ENCODE peak calls at places on chromosome 10, in four cellular contexts. K is mammary epithelial cell, B is heart left ventricle, T is endothelial cell of umbilical vein. M is an unnamed sample.

GRCh38 chr10:37957841-37958240 is 18.6 kb downstream of the ZNF25 start:
- DNase-seq in K (no peak), B (no peak), T (no peak), M (no peak)

GRCh38 chr10:130745831-130746230 is 565.7 kb downstream of the TCERG1L start:
- DNase-seq in K (no peak), T (no peak), B (no peak), M (no peak)

GRCh38 chr10:78214931-78215330 is 181.3 kb downstream of the RPS24 start:
- DNase-seq in T (no peak), B (no peak), K (no peak), M (no peak)

GRCh38 chr10:113037222-113037621 is 87.2 kb downstream of the TCF7L2 start:
- DNase-seq in B (no peak), K (no peak), T (no peak), M (peak; percentile 39)

GRCh38 chr10:64813391-64813790 is 1292.2 kb downstream of the REEP3 start:
- DNase-seq in T (no peak), K (no peak), B (no peak), M (no peak)

GRCh38 chr10:72175166-72175565 is 40.6 kb upstream of the ANAPC16 start:
- DNase-seq in B (no peak), K (no peak), T (peak; percentile 60), M (peak; percentile 59)

GRCh38 chr10:131198401-131198800 is 113.1 kb downstream of the TCERG1L start:
- DNase-seq in B (no peak), K (no peak), T (no peak), M (no peak)

GRCh38 chr10:132913559-132914115 is 28.7 kb downstream of the CFAP46 start:
- DNase-seq in B (no peak), K (no peak), T (no peak), M (no peak)

GRCh38 chr10:69854685-69855345 is 53.1 kb downstream of the COL13A1 start:
- DNase-seq in B (no peak), T (no peak), K (no peak), M (no peak)

GRCh38 chr10:97771055-97771811 is 566 bp downstream of the SFRP5 start:
- DNase-seq in K (peak; percentile 55), T (peak; percentile 20), B (no peak), M (peak; percentile 37)

GRCh38 chr10:124743188-124744046 is 761 bp downstream of the FAM53B start:
- DNase-seq in B (no peak), T (peak; percentile 48), K (peak; percentile 47), M (peak; percentile 47)

GRCh38 chr10:46247808-46248569 is 38.8 kb upstream of the ANTXRL start:
- DNase-seq in K (no peak), B (no peak), T (no peak), M (no peak)

GRCh38 chr10:97827778-97828291 is 21.8 kb upstream of the GOLGA7B start:
- DNase-seq in T (no peak), K (peak; percentile 65), B (no peak), M (no peak)

GRCh38 chr10:31011660-31012022 is 20.0 kb downstream of the ZNF438 start:
- DNase-seq in T (no peak), K (no peak), B (no peak), M (peak; percentile 21)

GRCh38 chr10:127163632-127164031 is 32.8 kb downstream of the INSYN2A start:
- DNase-seq in K (peak; percentile 16), B (no peak), T (no peak), M (peak; percentile 1)

GRCh38 chr10:35781643-35782035 is 139.5 kb upstream of the FZD8 start:
- DNase-seq in K (no peak), T (peak; percentile 16), B (no peak), M (peak; percentile 55)

GRCh38 chr10:132443605-132443997 is 46.6 kb downstream of the PWWP2B start:
- DNase-seq in B (no peak), K (no peak), T (no peak), M (no peak)

GRCh38 chr10:89615824-89616223 is 29.2 kb downstream of the PANK1 start:
- DNase-seq in B (no peak), K (no peak), T (peak; percentile 39), M (no peak)

GRCh38 chr10:62093863-62094291 is 174.8 kb downstream of the RTKN2 start:
- DNase-seq in T (peak; percentile 70), B (no peak), K (peak; percentile 37), M (peak; percentile 14)

GRCh38 chr10:59877191-59877671 is 29.1 kb downstream of the CCDC6 start:
- DNase-seq in B (no peak), K (no peak), T (peak; percentile 7), M (no peak)

GRCh38 chr10:123007558-123008378 is 827 bp downstream of the IKZF5 start:
- DNase-seq in T (peak; percentile 63), K (peak; percentile 69), B (peak; percentile 10), M (peak; percentile 63)

GRCh38 chr10:28910960-28911359 is 233.6 kb downstream of the BAMBI start:
- DNase-seq in B (no peak), T (peak; percentile 43), K (no peak), M (no peak)

GRCh38 chr10:79081353-79082034 is 12.7 kb downstream of the ZMIZ1 start:
- DNase-seq in K (peak; percentile 78), T (no peak), B (no peak), M (no peak)

GRCh38 chr10:102230264-102230860 is 4.3 kb downstream of the ELOVL3 start:
- DNase-seq in K (no peak), T (peak; percentile 44), B (peak; percentile 27), M (peak; percentile 84)

GRCh38 chr10:17233534-17233933 is 5.5 kb downstream of the VIM start:
- DNase-seq in K (no peak), T (peak; percentile 60), B (no peak), M (no peak)

GRCh38 chr10:61870521-61870895 is 31.0 kb upstream of the ARID5B start:
- DNase-seq in T (no peak), K (no peak), B (no peak), M (no peak)

GRCh38 chr10:12844796-12845524 is 156.6 kb downstream of the CCDC3 start:
- DNase-seq in B (peak; percentile 36), T (peak; percentile 98), K (peak; percentile 51), M (peak; percentile 69)
- H3K27ac ChIP-seq in B (no peak overlapping the region), T (peak overlapping the region; percentile 96), K (peak overlapping the region; percentile 7), M (peak overlapping the region; percentile 44)

DNA sequence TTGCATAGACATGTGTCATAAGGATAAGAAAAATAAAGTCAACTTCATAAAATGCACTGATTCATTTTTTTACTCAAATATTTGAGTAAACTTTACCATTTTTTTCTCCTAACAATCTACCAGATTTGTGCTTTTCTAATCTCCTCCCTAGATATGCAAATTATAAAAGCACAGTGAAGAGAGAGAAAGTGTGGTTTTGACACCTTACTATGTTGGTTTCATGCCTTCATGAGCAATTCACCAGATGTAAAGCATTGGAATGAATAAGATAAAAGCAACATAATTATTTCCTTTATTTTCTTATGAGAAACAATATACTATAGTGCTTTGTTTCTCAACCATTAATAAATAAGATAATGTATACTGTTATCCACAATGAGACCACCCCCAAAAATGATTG is 432.5 kb upstream of the PCDH15 start:
- DNase-seq in K (no peak), B (no peak), T (no peak), M (no peak)
- H3K27me3 ChIP-seq in K (no peaks in the 10 kb centered on the region), B (no peaks in the 10 kb centered on the region), T (no peaks in the 10 kb centered on the region), M (no peaks in the 10 kb centered on the region)

GRCh38 chr10:73232887-73233286 is 14.2 kb downstream of the DNAJC9 start:
- DNase-seq in K (no peak), B (no peak), T (peak; percentile 6), M (no peak)
- TF ChIP-seq CTCF in K (peak; percentile 3), B (no peak), T (no peak), M (peak; percentile 36)

GRCh38 chr10:3525832-3526449 is 259.1 kb downstream of the KLF6 start:
- DNase-seq in B (no peak), T (peak; percentile 74), K (peak; percentile 92), M (peak; percentile 76)
- H3K27ac ChIP-seq in B (peak overlapping the region; percentile 1), T (no peak overlapping the region), K (no peak overlapping the region), M (no peak overlapping the region)

GRCh38 chr10:100027416-100027815 is 17.7 kb upstream of the DNMBP start:
- DNase-seq in B (no peak), T (no peak), K (no peak), M (no peak)
- H3K27me3 ChIP-seq in B (no peaks in the 10 kb centered on the region), T (no peaks in the 10 kb centered on the region), K (no peaks in the 10 kb centered on the region), M (no peaks in the 10 kb centered on the region)

GRCh38 chr10:794382-794956 is 105.0 kb upstream of the DIP2C start:
- DNase-seq in B (no peak), K (no peak), T (no peak), M (peak; percentile 51)
- TF ChIP-seq CTCF in B (peak; percentile 15), K (no peak), T (no peak), M (peak; percentile 48)

GRCh38 chr10:87092356-87092860 is 2.2 kb downstream of the GLUD1 start:
- DNase-seq in K (peak; percentile 31), T (peak; percentile 52), B (no peak), M (no peak)
- H3K27ac ChIP-seq in K (peak overlapping the region; percentile 87), T (peak overlapping the region; percentile 71), B (no peak overlapping the region), M (peak overlapping the region; percentile 85)